ENCODE peak calls at places on chromosomes 11 and 22, in ten cellular contexts. N, Z, Y, D, Q, T, A, L, W and X are unnamed samples.

GRCh38 chr11:83367745-83368144 is 81.6 kb upstream of the CCDC90B start:
- DNase-seq in N (no peak), Z (no peak), Y (no peak), D (no peak), Q (no peak), T (no peak), A (no peak), L (no peak), W (no peak), X (no peak)

GRCh38 chr11:7600205-7600775 is 73.0 kb downstream of the CYB5R2 start:
- DNase-seq in N (peak), Z (peak), Y (peak), D (peak), Q (peak), T (peak), A (no peak), L (no peak), W (no peak), X (peak)

GRCh38 chr11:101264303-101264702 is 134.7 kb upstream of the PGR start:
- DNase-seq in N (no peak), Z (no peak), Y (no peak), D (no peak), Q (no peak), T (no peak), A (no peak), L (no peak), W (no peak), X (no peak)

GRCh38 chr11:68314886-68315580 is 2.6 kb downstream of the LRP5 start:
- DNase-seq in N (peak), Z (peak), Y (no peak), D (peak), Q (no peak), T (peak), A (no peak), L (no peak), W (no peak), X (no peak)

GRCh38 chr11:73386026-73386425 is 9.8 kb downstream of the RELT start:
- DNase-seq in N (peak), Z (no peak), Y (no peak), D (no peak), Q (no peak), T (no peak), A (no peak), L (no peak), W (peak), X (no peak)

GRCh38 chr11:70105755-70106571 is 27.8 kb downstream of the ANO1 start:
- DNase-seq in N (no peak), Z (no peak), Y (no peak), D (no peak), Q (no peak), T (no peak), A (no peak), L (no peak), W (no peak), X (no peak)

GRCh38 chr11:62545437-62546243 is 966 bp downstream of the AHNAK start:
- DNase-seq in N (peak), Z (peak), Y (peak), D (peak), Q (peak), T (peak), A (peak), L (peak), W (peak), X (peak)

GRCh38 chr22:44837481-44837880 is 85.1 kb downstream of the ARHGAP8 start:
- DNase-seq in N (no peak), Z (no peak), Y (no peak), D (no peak), Q (no peak), T (no peak), A (no peak), L (no peak), W (peak), X (no peak)

GRCh38 chr11:96200243-96200642 is 142.8 kb downstream of the MAML2 start:
- DNase-seq in N (no peak), Z (peak), Y (peak), D (peak), Q (peak), T (peak), A (no peak), L (no peak), W (no peak), X (peak)

GRCh38 chr11:134759314-134759713 is 347.3 kb upstream of the B3GAT1 start:
- DNase-seq in N (no peak), Z (no peak), Y (no peak), D (no peak), Q (no peak), T (no peak), A (no peak), L (no peak), W (no peak), X (no peak)

GRCh38 chr11:80383655-80384054 is 942.8 kb upstream of the TENM4 start:
- DNase-seq in N (no peak), Z (no peak), Y (no peak), D (no peak), Q (no peak), T (no peak), A (no peak), L (no peak), W (no peak), X (no peak)
- H3K4me3 ChIP-seq in N (no peak), Z (no peak), Y (no peak), D (no peak), Q (no peak), T (no peak), A (no peak), L (no peak), W (no peak), X (no peak)

GRCh38 chr11:34809191-34810106 is 106.7 kb downstream of the APIP start:
- DNase-seq in N (no peak), Z (peak), Y (peak), D (peak), Q (peak), T (no peak), A (no peak), L (no peak), W (no peak), X (peak)
- H3K4me3 ChIP-seq in N (no peak), Z (no peak), Y (no peak), D (no peak), Q (no peak), T (no peak), A (no peak), L (no peak), W (no peak), X (no peak)

GRCh38 chr11:86484795-86485166 is 110.1 kb downstream of the CCDC81 start:
- DNase-seq in N (no peak), Z (no peak), Y (no peak), D (no peak), Q (peak), T (no peak), A (no peak), L (no peak), W (no peak), X (no peak)

GRCh38 chr11:86489442-86489841 is 114.8 kb downstream of the CCDC81 start:
- DNase-seq in N (no peak), Z (no peak), Y (no peak), D (no peak), Q (no peak), T (no peak), A (no peak), L (no peak), W (no peak), X (no peak)

GRCh38 chr11:86488553-86488952 is 113.9 kb downstream of the CCDC81 start:
- DNase-seq in N (no peak), Z (no peak), Y (no peak), D (no peak), Q (peak), T (no peak), A (no peak), L (no peak), W (no peak), X (no peak)

GRCh38 chr11:86486261-86487030 is 111.8 kb downstream of the CCDC81 start:
- DNase-seq in N (no peak), Z (no peak), Y (no peak), D (no peak), Q (no peak), T (no peak), A (no peak), L (peak), W (no peak), X (no peak)

GRCh38 chr11:86487670-86488069 is 113.0 kb downstream of the CCDC81 start:
- DNase-seq in N (no peak), Z (no peak), Y (no peak), D (no peak), Q (no peak), T (no peak), A (no peak), L (no peak), W (no peak), X (no peak)
- H3K4me3 ChIP-seq in N (no peak), Z (no peak), Y (no peak), D (no peak), Q (no peak), T (no peak), A (no peak), L (no peak), W (no peak), X (no peak)

DNA sequence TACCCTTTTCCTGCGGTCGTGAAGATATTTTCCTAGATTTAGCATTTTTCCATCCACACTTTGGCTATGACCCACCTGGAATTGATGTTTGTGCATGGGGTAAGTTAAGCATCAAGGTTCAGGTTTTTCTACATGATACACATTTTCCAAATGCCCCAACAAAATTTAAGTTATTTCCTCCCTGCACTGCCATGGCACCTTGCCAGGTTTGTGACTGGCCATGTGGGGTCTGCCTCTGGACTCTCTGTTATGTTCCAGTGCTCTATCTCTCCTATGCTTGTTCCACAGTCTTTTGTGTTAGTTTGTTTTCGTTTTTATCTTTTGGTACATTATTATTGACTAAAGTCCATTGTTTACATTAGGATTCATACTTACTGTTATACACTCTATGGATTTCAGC is 934.3 kb downstream of the TBC1D22A start:
- DNase-seq in N (no peak), Z (no peak), Y (no peak), D (no peak), Q (no peak), T (no peak), A (no peak), L (no peak), W (no peak), X (no peak)
- H3K4me3 ChIP-seq in N (no peak), Z (no peak), Y (no peak), D (no peak), Q (no peak), T (no peak), A (no peak), L (no peak), W (no peak), X (no peak)

DNA sequence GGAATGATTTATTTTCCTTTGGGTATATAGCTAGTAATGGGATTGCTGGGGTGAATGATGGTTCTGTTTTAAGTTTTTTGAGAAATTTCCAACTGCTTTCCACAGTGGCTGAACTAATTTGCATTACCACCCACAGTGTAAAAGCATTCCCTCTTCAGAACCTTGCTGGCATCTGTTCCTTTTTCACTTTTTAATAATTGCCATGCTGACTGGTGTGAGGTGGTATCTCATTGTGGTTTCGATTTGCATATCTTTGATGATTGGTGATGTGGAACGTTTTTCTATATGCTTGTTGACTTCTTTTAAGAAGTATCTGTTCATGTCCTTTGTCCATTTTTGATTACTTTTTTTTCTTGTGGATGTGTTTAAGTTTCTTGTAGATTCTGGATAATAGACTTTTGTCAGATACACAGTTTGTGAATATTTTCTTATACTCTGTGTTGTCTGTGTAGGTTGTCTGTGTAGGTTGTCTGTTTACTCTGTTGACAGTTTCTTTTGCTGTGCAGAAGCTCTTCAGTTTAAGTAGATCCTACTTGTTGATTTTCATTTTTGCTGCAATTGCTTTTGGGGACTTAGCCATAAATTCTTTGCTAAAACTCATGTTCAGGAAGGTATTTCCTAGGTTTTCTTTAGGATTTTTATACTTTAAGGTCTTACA is 291.8 kb upstream of the DDI1 start:
- DNase-seq in N (no peak), Z (no peak), Y (no peak), D (no peak), Q (no peak), T (no peak), A (no peak), L (no peak), W (peak), X (no peak)
- H3K4me3 ChIP-seq in N (no peak), Z (no peak), Y (no peak), D (no peak), Q (no peak), T (no peak), A (no peak), L (no peak), W (no peak), X (no peak)

GRCh38 chr11:90256404-90257157 is 33.7 kb upstream of the CHORDC1 start:
- DNase-seq in N (no peak), Z (no peak), Y (no peak), D (no peak), Q (no peak), T (no peak), A (no peak), L (no peak), W (no peak), X (no peak)
- H3K4me3 ChIP-seq in N (no peak), Z (no peak), Y (no peak), D (no peak), Q (no peak), T (no peak), A (no peak), L (no peak), W (no peak), X (no peak)

DNA sequence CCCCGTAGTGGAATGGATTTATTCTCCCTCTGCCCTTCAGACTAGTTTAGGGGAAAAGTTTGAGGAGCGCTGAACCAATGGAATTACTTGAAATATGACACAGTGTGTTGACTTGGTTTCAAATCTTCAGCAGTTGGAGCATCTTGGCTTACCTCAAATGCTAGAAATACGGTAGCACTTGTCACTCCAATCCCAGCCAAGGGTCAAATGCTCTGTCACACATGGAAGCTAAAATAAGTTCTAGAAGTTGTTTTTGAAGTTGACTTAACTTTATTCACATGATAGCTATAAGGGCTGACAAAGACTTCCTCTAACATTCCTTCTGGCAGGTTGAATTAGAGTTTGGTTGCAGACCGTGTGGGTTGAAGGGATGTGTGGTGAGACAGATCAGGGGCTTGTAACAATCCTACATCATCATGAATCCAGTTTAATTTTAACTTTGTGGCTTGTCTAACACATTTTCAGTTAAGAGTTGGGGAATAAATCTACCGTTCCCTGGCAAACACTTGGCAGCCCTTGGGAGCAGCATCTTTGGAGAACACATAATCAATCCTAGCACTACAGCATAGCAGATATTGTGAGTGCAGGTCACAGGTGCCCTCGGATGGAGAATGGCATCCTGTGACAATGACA is 4.6 kb downstream of the SLN start:
- DNase-seq in N (no peak), Z (no peak), Y (no peak), D (no peak), Q (no peak), T (no peak), A (no peak), L (no peak), W (no peak), X (no peak)
- H3K4me3 ChIP-seq in N (no peak), Z (no peak), Y (no peak), D (no peak), Q (no peak), T (no peak), A (no peak), L (no peak), W (no peak), X (no peak)

GRCh38 chr11:47372422-47372821 is 5.9 kb downstream of the SPI1 start:
- DNase-seq in N (no peak), Z (no peak), Y (no peak), D (no peak), Q (no peak), T (no peak), A (no peak), L (no peak), W (no peak), X (no peak)

GRCh38 chr11:47375020-47375419 is 3.3 kb downstream of the SPI1 start:
- DNase-seq in N (no peak), Z (no peak), Y (no peak), D (no peak), Q (no peak), T (no peak), A (no peak), L (no peak), W (no peak), X (no peak)

GRCh38 chr11:47375546-47376085 is 2.7 kb downstream of the SPI1 start:
- DNase-seq in N (no peak), Z (no peak), Y (no peak), D (no peak), Q (no peak), T (no peak), A (no peak), L (no peak), W (no peak), X (no peak)

GRCh38 chr11:47376183-47376542 is 2.2 kb downstream of the SPI1 start:
- DNase-seq in N (no peak), Z (no peak), Y (no peak), D (no peak), Q (no peak), T (no peak), A (no peak), L (no peak), W (no peak), X (no peak)

GRCh38 chr11:47373876-47374820 is 4.2 kb downstream of the SPI1 start:
- DNase-seq in N (peak), Z (peak), Y (peak), D (peak), Q (peak), T (peak), A (peak), L (peak), W (peak), X (peak)
- H3K4me3 ChIP-seq in N (no peak), Z (no peak), Y (no peak), D (no peak), Q (no peak), T (no peak), A (no peak), L (no peak), W (no peak), X (no peak)

GRCh38 chr22:50338042-50338573 is 5.0 kb upstream of the PPP6R2 start:
- DNase-seq in N (no peak), Z (no peak), Y (no peak), D (no peak), Q (no peak), T (no peak), A (no peak), L (no peak), W (no peak), X (no peak)

GRCh38 chr22:50342651-50343540 is at the start of gene PPP6R2:
- DNase-seq in N (peak), Z (peak), Y (peak), D (peak), Q (peak), T (peak), A (peak), L (peak), W (peak), X (peak)

GRCh38 chr22:50338860-50339462 is 4.2 kb upstream of the PPP6R2 start:
- DNase-seq in N (no peak), Z (no peak), Y (no peak), D (no peak), Q (no peak), T (no peak), A (no peak), L (no peak), W (no peak), X (no peak)

GRCh38 chr22:50341977-50342650 is 1.0 kb upstream of the PPP6R2 start:
- DNase-seq in N (peak), Z (peak), Y (peak), D (peak), Q (peak), T (peak), A (peak), L (peak), W (peak), X (peak)

GRCh38 chr22:50340157-50340879 is 2.8 kb upstream of the PPP6R2 start:
- DNase-seq in N (no peak), Z (no peak), Y (peak), D (no peak), Q (peak), T (no peak), A (no peak), L (no peak), W (peak), X (peak)
- H3K4me3 ChIP-seq in N (no peak), Z (no peak), Y (no peak), D (no peak), Q (no peak), T (no peak), A (no peak), L (no peak), W (no peak), X (no peak)

GRCh38 chr11:103806130-103806900 is 230.1 kb upstream of the DDI1 start:
- DNase-seq in N (no peak), Z (peak), Y (peak), D (peak), Q (peak), T (peak), A (no peak), L (no peak), W (peak), X (peak)
- H3K4me3 ChIP-seq in N (no peak), Z (no peak), Y (no peak), D (no peak), Q (peak), T (no peak), A (no peak), L (no peak), W (no peak), X (no peak)